ENCODE peak calls at places on chromosomes 4 and X, in five cellular contexts. O is activated CD4-positive, alpha-beta T cell treated with anti-CD3 and anti-CD28 coated beads for 1 hour; T is lung microvascular endothelial cell; I is activated CD8-positive, alpha-beta T cell treated with anti-CD3 and anti-CD28 coated beads for 36 hours; Q is effector CD4-positive, alpha-beta T cell. K is an unnamed sample.

GRCh38 chr4:171281359-171281758 is 531.8 kb upstream of the GALNTL6 start:
- DNase-seq in O (no peak), T (no peak), I (no peak), Q (no peak), K (no peak)

GRCh38 chrX:18906286-18906685 is 77.6 kb downstream of the PHKA2 start:
- DNase-seq in O (no peak), T (no peak), I (no peak), Q (no peak), K (no peak)

GRCh38 chr4:53688186-53688790 is 97.0 kb upstream of the LNX1 start:
- DNase-seq in O (no peak), T (peak), I (peak), Q (no peak), K (no peak)

GRCh38 chrX:117002981-117003380 is 540.2 kb upstream of the CT83 start:
- DNase-seq in O (no peak), T (no peak), I (no peak), Q (no peak), K (no peak)

GRCh38 chrX:22952011-22952410 is 47.7 kb upstream of the DDX53 start:
- DNase-seq in O (no peak), T (peak), I (no peak), Q (no peak), K (peak)

GRCh38 chr4:131721883-131722282 is 1427.2 kb upstream of the PCDH10 start:
- DNase-seq in O (no peak), T (no peak), I (no peak), Q (no peak), K (no peak)

GRCh38 chrX:30735839-30736238 is 82.6 kb downstream of the GK start:
- DNase-seq in O (peak), T (peak), I (peak), Q (peak), K (peak)

GRCh38 chrX:100647095-100647494 is 3.1 kb downstream of the SRPX2 start:
- DNase-seq in O (no peak), T (no peak), I (no peak), Q (no peak), K (peak)

GRCh38 chrX:107673933-107674479 is 45.7 kb downstream of the PRPS1 start:
- DNase-seq in O (peak), T (peak), I (peak), Q (peak), K (peak)

GRCh38 chr4:157143365-157143764 is 67.4 kb downstream of the GLRB start:
- DNase-seq in O (no peak), T (no peak), I (no peak), Q (no peak), K (no peak)

GRCh38 chr4:106986486-106986885 is 49.6 kb downstream of the DKK2 start:
- DNase-seq in O (no peak), T (no peak), I (no peak), Q (no peak), K (no peak)

GRCh38 chr4:10161840-10162239 is 45.2 kb upstream of the WDR1 start:
- DNase-seq in O (no peak), T (no peak), I (peak), Q (peak), K (no peak)

GRCh38 chr4:38094419-38094818 is 134.2 kb downstream of the PTTG2 start:
- DNase-seq in O (no peak), T (no peak), I (no peak), Q (no peak), K (no peak)

GRCh38 chr4:150960818-150961217 is 54.3 kb downstream of the LRBA start:
- DNase-seq in O (no peak), T (peak), I (peak), Q (no peak), K (no peak)

GRCh38 chrX:153413731-153414130 is 2.5 kb downstream of the ZFP92 start:
- DNase-seq in O (no peak), T (no peak), I (no peak), Q (no peak), K (no peak)

GRCh38 chrX:65644621-65645287 is 22.7 kb upstream of the MSN start:
- DNase-seq in O (no peak), T (peak), I (peak), Q (no peak), K (no peak)

GRCh38 chr4:1378559-1379231 is 27.5 kb downstream of the NKX1-1 start:
- DNase-seq in O (no peak), T (no peak), I (no peak), Q (no peak), K (no peak)

GRCh38 chrX:22660756-22661155 is 339.0 kb upstream of the DDX53 start:
- DNase-seq in O (no peak), T (no peak), I (no peak), Q (no peak), K (no peak)

GRCh38 chrX:19772759-19773623 is 114.4 kb downstream of the SH3KBP1 start:
- DNase-seq in O (no peak), T (no peak), I (peak), Q (no peak), K (no peak)

GRCh38 chr4:140149851-140150635 is 3.9 kb downstream of the MAML3 start:
- DNase-seq in O (peak), T (peak), I (peak), Q (peak), K (peak)

GRCh38 chr4:1403177-1403583 is 3.1 kb downstream of the NKX1-1 start:
- DNase-seq in O (no peak), T (no peak), I (no peak), Q (no peak), K (no peak)

GRCh38 chr4:82948647-82949204 is 48.2 kb downstream of the THAP9 start:
- DNase-seq in O (no peak), T (peak), I (no peak), Q (no peak), K (no peak)

GRCh38 chr4:141922224-141922623 is 285.8 kb downstream of the IL15 start:
- DNase-seq in O (no peak), T (no peak), I (no peak), Q (no peak), K (no peak)

GRCh38 chrX:123588723-123589122 is 144.1 kb downstream of the THOC2 start:
- DNase-seq in O (no peak), T (no peak), I (no peak), Q (no peak), K (no peak)

GRCh38 chr4:110119347-110119746 is 79.1 kb downstream of the ELOVL6 start:
- DNase-seq in O (no peak), T (peak), I (no peak), Q (no peak), K (peak)

GRCh38 chr4:40283968-40284367 is 51.2 kb upstream of the CHRNA9 start:
- DNase-seq in O (peak), T (peak), I (peak), Q (peak), K (no peak)

GRCh38 chrX:110442631-110443030 is 84.0 kb downstream of the RTL9 start:
- DNase-seq in O (no peak), T (peak), I (peak), Q (no peak), K (peak)

GRCh38 chr4:20723019-20723418 is 22.8 kb downstream of the PACRGL start:
- DNase-seq in O (no peak), T (peak), I (no peak), Q (no peak), K (peak)

GRCh38 chr4:3070709-3071500 is 3.4 kb downstream of the HTT-AS start:
- DNase-seq in O (no peak), T (no peak), I (no peak), Q (no peak), K (no peak)

GRCh38 chrX:19332983-19333382 is 10.7 kb upstream of the PDHA1 start:
- DNase-seq in O (no peak), T (peak), I (no peak), Q (no peak), K (no peak)

GRCh38 chr4:152102184-152103000 is 341.6 kb upstream of the GATB start:
- DNase-seq in O (no peak), T (peak), I (peak), Q (no peak), K (peak)

GRCh38 chr4:99918656-99919055 is 24.4 kb upstream of the LAMTOR3 start:
- DNase-seq in O (no peak), T (no peak), I (no peak), Q (no peak), K (no peak)

GRCh38 chr4:100569196-100569595 is 51.4 kb upstream of the EMCN start:
- DNase-seq in O (no peak), T (no peak), I (peak), Q (no peak), K (no peak)

GRCh38 chr4:7798215-7798995 is 141.3 kb downstream of the AFAP1 start:
- DNase-seq in O (no peak), T (peak), I (peak), Q (no peak), K (no peak)

K was measured in cardiac muscle cell.